ENCODE peak calls at places on chromosomes 13 and 19, in five cellular contexts. Q, C, E, K and J are unnamed samples.

GRCh38 chr13:109160887-109161669 is 531.7 kb downstream of the MYO16 start:
- DNase-seq in Q (no peak), E (no peak), K (no peak), C (no peak), J (no peak)

GRCh38 chr19:53782698-53783097 is 41.4 kb downstream of the NLRP12 start:
- DNase-seq in C (no peak), E (no peak), K (no peak), Q (no peak), J (no peak)

GRCh38 chr13:102128216-102128800 is 273.5 kb downstream of the FGF14 start:
- DNase-seq in E (no peak), K (peak; percentile 42), Q (no peak), C (no peak), J (no peak)

GRCh38 chr13:21338156-21338555 is 120.9 kb downstream of the ZDHHC20 start:
- DNase-seq in C (no peak), Q (no peak), K (no peak), E (no peak), J (peak; percentile 11)

GRCh38 chr19:30878456-30878855 is 470.8 kb downstream of the TSHZ3 start:
- DNase-seq in E (no peak), Q (no peak), K (no peak), C (no peak), J (no peak)

GRCh38 chr19:1267441-1268391 is 1.4 kb upstream of the CIRBP start:
- DNase-seq in C (no peak), Q (no peak), K (peak; percentile 60), E (no peak), J (no peak)

GRCh38 chr13:37277435-37278144 is 172.1 kb upstream of the CSNK1A1L start:
- DNase-seq in C (no peak), K (peak; percentile 45), Q (no peak), E (no peak), J (no peak)

GRCh38 chr19:6238643-6239281 is 41.0 kb downstream of the MLLT1 start:
- DNase-seq in K (peak; percentile 34), Q (peak; percentile 4), E (no peak), C (peak; percentile 73), J (no peak)

GRCh38 chr19:52227980-52228379 is 38.1 kb downstream of the PPP2R1A start:
- DNase-seq in Q (no peak), C (no peak), K (no peak), E (no peak), J (no peak)

GRCh38 chr13:102003848-102004570 is 397.8 kb downstream of the FGF14 start:
- DNase-seq in C (no peak), E (no peak), Q (no peak), K (no peak), J (no peak)

GRCh38 chr19:35755550-35756371 is 1.1 kb downstream of the HSPB6 start:
- DNase-seq in Q (no peak), E (peak; percentile 80), K (peak; percentile 55), C (peak; percentile 60), J (peak; percentile 65)

GRCh38 chr19:56132316-56132822 is 8.7 kb upstream of the ZNF444 start:
- DNase-seq in Q (no peak), C (no peak), E (no peak), K (peak; percentile 66), J (no peak)

GRCh38 chr13:51048166-51048461 is 63.0 kb downstream of the C13orf42 start:
- DNase-seq in E (no peak), C (no peak), Q (no peak), K (no peak), J (no peak)

GRCh38 chr19:54434112-54434861 is 14.7 kb upstream of the LENG8 start:
- DNase-seq in E (no peak), K (no peak), Q (no peak), C (no peak), J (no peak)

GRCh38 chr13:113856716-113857065 is 7.2 kb downstream of the GAS6 start:
- DNase-seq in Q (no peak), C (peak; percentile 57), E (peak; percentile 51), K (peak; percentile 78), J (no peak)

GRCh38 chr13:41458939-41459753 is 1.8 kb downstream of the RGCC start:
- DNase-seq in Q (peak; percentile 41), C (peak; percentile 46), K (peak; percentile 72), E (no peak), J (peak; percentile 86)

GRCh38 chr13:51341232-51341631 is 1.7 kb downstream of the SERPINE3 start:
- DNase-seq in K (no peak), Q (no peak), E (no peak), C (no peak), J (no peak)

GRCh38 chr13:87129602-87130300 is 541.4 kb upstream of the SLITRK5 start:
- DNase-seq in Q (no peak), E (no peak), K (peak; percentile 47), C (no peak), J (no peak)

GRCh38 chr19:51311388-51312257 is at the start of gene IGLON5:
- DNase-seq in C (no peak), Q (no peak), E (no peak), K (no peak), J (no peak)

GRCh38 chr19:33819496-33819874 is 22.8 kb downstream of the KCTD15 start:
- DNase-seq in E (no peak), K (no peak), Q (no peak), C (no peak), J (no peak)

GRCh38 chr13:30156826-30157615 is 150.3 kb downstream of the KATNAL1 start:
- DNase-seq in E (no peak), C (no peak), K (no peak), Q (no peak), J (no peak)

GRCh38 chr19:7888826-7889217 is 512 bp downstream of the LRRC8E start:
- DNase-seq in K (no peak), E (no peak), C (no peak), Q (no peak), J (no peak)

GRCh38 chr19:51338563-51339312 is 3.2 kb downstream of the VSIG10L start:
- DNase-seq in C (peak; percentile 87), K (peak; percentile 61), E (peak; percentile 85), Q (peak; percentile 97), J (peak; percentile 85)

GRCh38 chr19:1397838-1398237 is 3.5 kb downstream of the GAMT start:
- DNase-seq in E (no peak), K (no peak), C (no peak), Q (no peak), J (no peak)

GRCh38 chr13:41054212-41054877 is 7.0 kb upstream of the WBP4 start:
- DNase-seq in K (peak; percentile 64), C (no peak), E (no peak), Q (no peak), J (peak; percentile 73)

GRCh38 chr13:52980695-52981094 is 47.9 kb upstream of the OLFM4 start:
- DNase-seq in E (no peak), K (no peak), C (no peak), Q (no peak), J (no peak)

GRCh38 chr13:90801621-90802020 is 545.9 kb upstream of the MIR17HG start:
- DNase-seq in C (no peak), K (no peak), E (no peak), Q (no peak), J (no peak)

GRCh38 chr19:52601025-52601973 is 31.2 kb downstream of the ZNF701 start:
- DNase-seq in Q (peak; percentile 79), C (peak; percentile 97), E (peak; percentile 94), K (peak; percentile 87), J (peak; percentile 92)

GRCh38 chr13:80340643-80341097 is 256 bp downstream of the SPRY2 start:
- DNase-seq in K (peak; percentile 70), E (no peak), C (no peak), Q (no peak), J (peak; percentile 68)

GRCh38 chr13:80341098-80341701 is at the start of gene SPRY2:
- DNase-seq in K (peak; percentile 96), C (peak; percentile 93), Q (no peak), E (peak; percentile 88), J (peak; percentile 84)

GRCh38 chr13:80339841-80340642 is 884 bp downstream of the SPRY2 start:
- DNase-seq in E (no peak), C (peak; percentile 46), Q (no peak), K (peak; percentile 42), J (peak; percentile 63)

GRCh38 chr13:80341771-80342271 is 895 bp upstream of the SPRY2 start:
- DNase-seq in K (peak; percentile 43), C (no peak), E (no peak), Q (no peak), J (peak; percentile 50)

DNA sequence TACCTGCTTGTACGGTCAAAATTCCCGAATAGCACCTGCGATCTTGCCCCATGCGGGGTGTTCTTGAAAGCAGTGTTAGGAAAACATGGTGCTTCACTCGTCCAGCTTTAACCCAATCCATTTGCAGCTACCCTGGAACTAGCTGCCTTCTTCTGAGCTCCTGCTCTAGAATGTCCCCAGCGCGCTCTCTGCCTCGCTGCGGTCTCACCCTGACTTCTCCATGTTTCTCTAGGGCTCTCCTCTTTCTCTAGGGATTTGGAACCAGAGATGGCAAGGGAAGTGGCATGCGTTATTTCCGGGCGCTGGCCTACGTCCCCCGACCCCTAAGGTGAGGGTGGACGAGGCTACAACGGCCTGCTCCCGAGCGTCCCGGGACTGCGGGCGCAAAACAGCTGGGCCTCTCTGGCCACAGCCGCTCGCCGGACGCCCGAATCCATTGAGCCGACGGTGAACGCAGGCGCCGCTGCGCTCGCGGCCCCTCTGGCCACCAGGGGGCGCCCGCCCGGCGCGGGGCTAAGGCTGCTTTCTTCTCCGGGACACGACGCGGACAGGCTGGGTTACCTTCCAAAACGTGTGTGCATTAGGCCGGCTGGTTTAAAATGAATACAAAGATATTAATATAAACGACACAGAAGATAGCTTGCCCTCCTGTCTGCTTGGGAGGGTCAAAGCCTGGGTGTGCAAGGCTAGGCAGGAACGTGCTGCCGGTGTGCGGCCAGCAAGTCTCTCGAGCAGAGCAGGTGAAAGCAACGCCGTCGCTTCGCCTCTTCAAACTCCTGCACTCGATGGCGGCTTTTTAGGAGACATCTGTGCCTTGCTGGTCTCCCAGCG is 1.8 kb upstream of the SPRY2 start:
- DNase-seq in Q (no peak), E (peak; percentile 82), C (peak; percentile 89), K (peak; percentile 66), J (peak; percentile 80)
- TF ChIP-seq POLR2A in Q (no peak), E (no peak), C (no peak), K (peak; percentile 63), J (no peak)

DNA sequence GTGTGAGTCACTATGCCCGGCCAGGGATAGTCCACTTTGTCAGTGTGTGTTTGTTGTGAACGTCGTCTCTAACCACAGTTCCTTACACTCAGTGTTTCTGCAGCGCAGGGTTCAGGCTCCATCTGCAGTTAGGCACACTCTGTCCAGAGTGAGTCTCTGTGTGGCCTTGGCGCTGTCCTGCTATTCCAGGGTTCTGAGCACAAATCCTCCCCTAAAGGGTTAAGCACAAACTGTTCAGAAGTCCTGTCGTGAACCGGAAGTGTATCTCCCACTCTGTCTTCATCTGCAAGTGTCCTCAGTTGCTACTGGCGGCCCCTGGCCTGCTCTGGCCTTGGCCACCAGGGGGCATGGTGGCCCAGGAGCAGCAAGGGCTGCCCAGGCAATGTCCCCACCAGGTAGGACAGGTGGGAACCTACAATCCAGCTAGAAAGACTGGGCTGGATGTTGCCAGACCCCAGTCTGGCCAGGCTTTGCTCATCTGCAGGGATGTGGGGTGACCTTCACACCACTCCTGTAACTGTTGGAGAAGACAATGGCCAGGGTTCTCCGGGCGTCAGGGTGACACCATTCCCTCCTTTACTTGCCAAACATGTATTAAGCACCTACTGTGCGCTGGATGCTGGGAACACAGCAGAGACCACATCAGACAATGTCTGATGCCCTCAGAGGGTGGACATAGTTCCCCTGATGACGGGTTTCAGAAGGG is 38.6 kb upstream of the GATAD2A start:
- DNase-seq in Q (no peak), K (peak; percentile 64), C (peak; percentile 86), E (peak; percentile 77), J (peak; percentile 87)
- TF ChIP-seq POLR2A in Q (no peak), K (no peak), C (no peak), E (no peak), J (no peak)

GRCh38 chr13:111166882-111167281 is 51.8 kb downstream of the ARHGEF7 start:
- DNase-seq in E (no peak), Q (no peak), C (no peak), K (no peak), J (no peak)
- TF ChIP-seq POLR2A in E (no peak), Q (no peak), C (no peak), K (no peak), J (no peak)

GRCh38 chr13:39847336-39847735 is 191.9 kb downstream of the COG6 start:
- DNase-seq in E (no peak), K (no peak), Q (no peak), C (no peak), J (no peak)
- TF ChIP-seq POLR2A in E (no peak), K (no peak), Q (no peak), C (no peak), J (no peak)